ENCODE peak calls at places on chromosomes 4 and X, in six cellular contexts. L is WERI-Rb-1, K is tibial artery, E is HCT116, M is Karpas-422, C is lung. G is an unnamed sample. For H3K9me3, the result is how much of the 10 kb centered on the place peaks cover.

GRCh38 chr4:8844976-8845690 is 26.5 kb downstream of the HMX1 start:
- DNase-seq in L (peak), M (no peak), E (no peak), C (no peak), K (no peak), G (peak)

GRCh38 chr4:5043579-5043978 is 7.7 kb upstream of the STK32B start:
- DNase-seq in M (no peak), L (no peak), C (no peak), E (no peak), K (no peak), G (no peak)

GRCh38 chr4:144655491-144655890 is 9.5 kb downstream of the HHIP start:
- DNase-seq in K (no peak), M (no peak), E (no peak), L (no peak), C (no peak), G (no peak)

GRCh38 chr4:182921608-182922007 is 4.4 kb upstream of the DCTD start:
- DNase-seq in C (no peak), L (no peak), E (no peak), M (no peak), K (no peak), G (no peak)

GRCh38 chrX:9558615-9559014 is 93.8 kb downstream of the TBL1X start:
- DNase-seq in C (no peak), K (no peak), M (no peak), E (no peak), L (no peak), G (no peak)

GRCh38 chr4:111945014-111945413 is 200.2 kb upstream of the FAM241A start:
- DNase-seq in C (no peak), M (no peak), K (no peak), L (no peak), E (no peak), G (no peak)

GRCh38 chr4:139798456-139798855 is 132.8 kb downstream of the MGST2 start:
- DNase-seq in L (no peak), C (no peak), K (no peak), E (no peak), M (no peak), G (no peak)

GRCh38 chrX:63434206-63434605 is 83.1 kb upstream of the SPIN4 start:
- DNase-seq in K (no peak), E (no peak), L (no peak), M (no peak), C (no peak), G (no peak)

GRCh38 chr4:109702950-109703663 is at the start of gene CASP6:
- DNase-seq in K (peak), M (peak), E (peak), L (peak), C (peak), G (peak)

GRCh38 chr4:182918791-182919302 is 1.7 kb upstream of the DCTD start:
- DNase-seq in M (no peak), C (no peak), K (no peak), L (no peak), E (no peak), G (no peak)

GRCh38 chr4:114558446-114559020 is 40.1 kb upstream of the UGT8 start:
- DNase-seq in E (peak), L (no peak), C (no peak), K (no peak), M (no peak), G (no peak)
- H3K9me3 ChIP-seq in E (under half), L (under half), C (under half), K (under half), M (under half), G (under half)

GRCh38 chr4:47334597-47335185 is 128.8 kb downstream of the COMMD8 start:
- DNase-seq in C (no peak), K (no peak), M (no peak), L (no peak), E (no peak), G (no peak)
- H3K9me3 ChIP-seq in C (under half), K (under half), M (under half), L (under half), E (under half), G (under half)

GRCh38 chr4:123046096-123046495 is 123.7 kb upstream of the NUDT6 start:
- DNase-seq in E (no peak), M (no peak), K (no peak), L (no peak), C (no peak), G (no peak)
- H3K9me3 ChIP-seq in E (under half), M (under half), K (under half), L (under half), C (under half), G (under half)

DNA sequence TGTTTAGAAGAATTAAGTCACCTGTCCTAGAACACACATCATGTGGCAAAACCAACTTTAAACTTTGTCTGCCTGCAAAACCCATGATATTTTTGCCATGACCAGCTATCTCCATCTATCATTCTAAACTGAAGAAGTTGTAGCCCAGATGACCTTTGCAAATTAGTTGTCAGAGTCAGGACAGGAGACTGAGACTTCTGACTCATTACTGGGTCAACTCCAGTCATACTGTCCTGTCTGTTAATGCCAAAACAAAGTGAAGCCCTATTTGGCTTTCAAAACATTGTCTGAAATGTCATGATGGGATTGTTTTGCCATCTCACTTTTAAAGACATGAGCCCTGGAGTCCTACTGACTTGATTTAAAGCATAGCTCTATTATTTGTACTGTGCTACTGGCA is 365.7 kb upstream of the CPEB2 start:
- DNase-seq in C (no peak), E (no peak), K (no peak), L (no peak), M (no peak), G (no peak)
- H3K9me3 ChIP-seq in C (under half), E (under half), K (under half), L (under half), M (under half), G (under half)

DNA sequence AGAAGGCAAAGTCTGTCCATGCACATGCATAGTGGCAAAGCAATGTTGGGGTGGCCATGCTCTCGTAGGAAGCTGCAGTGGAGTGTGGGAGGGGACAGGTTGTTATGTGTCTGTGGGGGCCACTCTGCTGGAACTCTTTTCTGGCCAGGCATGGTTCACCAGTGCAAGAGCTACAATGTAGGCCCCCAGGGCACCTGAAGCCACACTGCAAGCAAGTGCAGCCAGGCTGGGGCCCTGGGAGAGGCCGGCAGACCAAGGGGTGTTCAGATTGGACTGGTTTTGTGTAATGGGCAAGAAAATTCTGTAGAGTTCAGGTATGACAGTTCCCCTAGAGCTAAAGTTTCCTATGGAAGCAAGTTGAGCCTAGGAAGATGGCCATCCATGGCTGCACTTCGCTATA is 97.0 kb upstream of the ZC4H2 start:
- DNase-seq in M (no peak), K (no peak), C (no peak), L (no peak), E (no peak), G (no peak)
- H3K9me3 ChIP-seq in M (under half), K (under half), C (under half), L (under half), E (under half), G (under half)

GRCh38 chr4:294732-295131 is 10.5 kb downstream of the ZNF732 start:
- DNase-seq in E (no peak), C (no peak), L (no peak), K (no peak), M (no peak), G (no peak)
- H3K9me3 ChIP-seq in E (under half), C (under half), L (under half), K (under half), M (under half), G (under half)

DNA sequence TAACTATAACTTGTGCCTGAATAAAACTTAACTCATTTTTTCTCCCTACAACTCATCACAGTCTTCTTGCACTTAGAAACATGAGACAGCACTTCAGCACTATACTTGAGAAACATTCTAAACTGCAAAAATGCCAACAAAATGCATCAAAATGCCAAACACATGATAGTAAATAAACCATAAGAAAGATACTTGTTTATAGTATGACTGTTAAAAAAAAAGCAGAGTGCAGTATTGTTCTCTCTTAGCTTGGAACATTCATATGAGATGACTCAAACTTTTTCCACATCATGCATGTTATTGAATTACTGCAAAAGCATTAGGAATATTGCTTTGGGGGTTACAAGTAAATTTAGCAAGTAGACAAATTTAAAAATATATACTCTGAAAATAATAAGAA is 135.7 kb upstream of the ANXA10 start:
- DNase-seq in M (no peak), L (no peak), E (no peak), C (no peak), K (no peak), G (no peak)
- H3K9me3 ChIP-seq in M (under half), L (under half), E (under half), C (under half), K (under half), G (under half)

DNA sequence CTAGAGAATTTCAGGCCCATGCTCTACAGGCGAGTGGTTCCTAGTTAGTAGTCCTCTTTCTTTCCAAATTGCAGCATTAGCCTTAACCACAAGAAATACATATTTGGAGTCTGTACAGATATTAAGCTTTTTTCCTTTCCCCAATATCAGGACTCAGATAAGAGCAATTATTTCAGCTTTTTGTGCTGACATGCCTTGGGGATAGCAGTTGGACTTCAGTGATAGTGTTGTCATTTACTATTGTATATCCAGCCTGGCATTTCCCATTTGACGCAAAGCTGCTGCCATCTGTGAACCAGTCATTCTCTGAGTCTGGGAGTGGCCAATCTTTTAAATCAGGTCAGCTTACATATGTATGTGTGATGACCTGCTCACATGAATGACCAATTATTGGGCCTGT is 6.9 kb upstream of the CEP135 start:
- DNase-seq in C (no peak), E (no peak), K (no peak), M (no peak), L (no peak), G (no peak)
- H3K9me3 ChIP-seq in C (under half), E (under half), K (under half), M (under half), L (under half), G (under half)

DNA sequence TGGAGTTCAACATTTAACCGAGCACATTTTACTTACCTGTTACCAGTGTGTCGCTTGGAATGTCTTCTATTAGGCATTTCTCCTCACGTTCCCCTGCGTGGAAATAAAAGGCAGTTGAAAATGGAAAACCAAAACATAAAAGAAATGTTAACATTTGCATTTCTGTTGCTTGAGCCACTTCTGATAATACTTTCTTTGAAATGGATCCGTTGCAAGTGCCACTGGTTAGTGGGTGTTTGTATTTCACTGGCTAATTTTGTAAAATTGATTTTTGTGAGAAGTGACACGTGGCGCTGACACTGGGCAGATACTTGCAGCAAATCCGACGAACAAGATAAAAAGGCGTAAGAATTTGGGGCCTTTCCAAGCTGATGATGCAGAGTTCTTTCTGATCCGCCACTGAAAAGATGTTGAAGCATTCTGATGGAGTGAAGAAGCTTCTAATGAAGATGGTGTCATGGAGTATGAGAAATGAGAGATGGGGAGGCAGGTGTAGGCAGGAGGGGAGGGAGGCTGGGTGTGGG is 18.8 kb downstream of the SPON2 start:
- DNase-seq in E (no peak), K (no peak), L (no peak), M (no peak), C (no peak), G (no peak)
- H3K9me3 ChIP-seq in E (under half), K (under half), L (under half), M (under half), C (under half), G (under half)